ENCODE peak calls at places on chromosomes 3 and 15, in eight cellular contexts. N, B, L, R, Q, P, J and M are unnamed samples.

GRCh38 chr3:15283702-15284101 is 48.7 kb downstream of the SH3BP5 start:
- DNase-seq in N (no peak), B (no peak), L (no peak), R (no peak), Q (no peak), P (no peak), J (no peak), M (no peak)

GRCh38 chr3:52094591-52095485 is 38.5 kb upstream of the DUSP7 start:
- DNase-seq in N (peak; percentile 75), B (no peak), L (no peak), R (no peak), Q (no peak), P (no peak), J (no peak), M (no peak)

GRCh38 chr3:17032407-17033034 is 147.8 kb downstream of the PLCL2 start:
- DNase-seq in N (peak; percentile 49), B (no peak), L (peak; percentile 30), R (no peak), Q (no peak), P (peak; percentile 37), J (peak; percentile 25), M (peak; percentile 36)

GRCh38 chr3:21484323-21485154 is 266.5 kb downstream of the ZNF385D start:
- DNase-seq in N (peak; percentile 37), B (no peak), L (peak; percentile 58), R (no peak), Q (peak; percentile 2), P (peak; percentile 62), J (no peak), M (peak; percentile 38)

GRCh38 chr15:45521596-45522167 is 873 bp downstream of the SLC30A4 start:
- DNase-seq in N (no peak), B (no peak), L (peak; percentile 5), R (no peak), Q (no peak), P (peak; percentile 39), J (peak; percentile 13), M (peak; percentile 6)

GRCh38 chr3:481680-482079 is 285.1 kb downstream of the CHL1 start:
- DNase-seq in N (no peak), B (no peak), L (no peak), R (no peak), Q (no peak), P (peak; percentile 21), J (no peak), M (no peak)

GRCh38 chr15:57251308-57251707 is 125.0 kb upstream of the CGNL1 start:
- DNase-seq in N (no peak), B (no peak), L (no peak), R (no peak), Q (no peak), P (no peak), J (no peak), M (no peak)

GRCh38 chr3:123365450-123366143 is 83.3 kb downstream of the ADCY5 start:
- DNase-seq in N (no peak), B (no peak), L (no peak), R (no peak), Q (no peak), P (peak; percentile 59), J (peak; percentile 62), M (peak; percentile 79)

GRCh38 chr15:94722025-94722636 is 490.8 kb downstream of the MCTP2 start:
- DNase-seq in N (no peak), B (no peak), L (no peak), R (no peak), Q (no peak), P (peak; percentile 93), J (no peak), M (no peak)

GRCh38 chr15:85589873-85590272 is 204.9 kb downstream of the KLHL25 start:
- DNase-seq in N (no peak), B (no peak), L (no peak), R (no peak), Q (no peak), P (peak; percentile 81), J (peak; percentile 34), M (no peak)